ENCODE peak calls at places on chromosomes 12 and 14, in nine cellular contexts. One of them, this sample, is unnamed.
A peak's percentile ranks its signal among the peaks of the same experiment; 100 is the strongest.

GRCh38 chr12:18643673-18644072 is 94.1 kb downstream of the PLCZ1 start:
- DNase-seq in transverse colon: no peak
- DNase-seq in suprapubic skin: no peak
- DNase-seq in IMR-90: peak; percentile 86
- DNase-seq in kidney: no peak
- DNase-seq in vagina: no peak
- DNase-seq in uterus: peak; percentile 82
- DNase-seq in GM13976: no peak
- DNase-seq in stomach: no peak
- DNase-seq in this sample: no peak

GRCh38 chr12:12592930-12593329 is 18.7 kb upstream of the CREBL2 start:
- DNase-seq in transverse colon: no peak
- DNase-seq in suprapubic skin: no peak
- DNase-seq in IMR-90: peak; percentile 61
- DNase-seq in kidney: no peak
- DNase-seq in vagina: no peak
- DNase-seq in uterus: no peak
- DNase-seq in GM13976: no peak
- DNase-seq in stomach: no peak
- DNase-seq in this sample: no peak

GRCh38 chr12:39442895-39443703 is at the start of gene KIF21A:
- DNase-seq in transverse colon: peak; percentile 94
- DNase-seq in suprapubic skin: peak; percentile 90
- DNase-seq in IMR-90: peak; percentile 61
- DNase-seq in kidney: peak; percentile 96
- DNase-seq in vagina: peak; percentile 91
- DNase-seq in uterus: peak; percentile 86
- DNase-seq in GM13976: peak; percentile 90
- DNase-seq in stomach: peak; percentile 94
- DNase-seq in this sample: peak; percentile 87

GRCh38 chr14:50342211-50343080 is 30.3 kb downstream of the DMAC2L start:
- DNase-seq in transverse colon: peak; percentile 45
- DNase-seq in suprapubic skin: no peak
- DNase-seq in IMR-90: peak; percentile 71
- DNase-seq in kidney: peak; percentile 82
- DNase-seq in vagina: peak; percentile 90
- DNase-seq in uterus: peak; percentile 78
- DNase-seq in GM13976: peak; percentile 70
- DNase-seq in stomach: no peak
- DNase-seq in this sample: no peak

GRCh38 chr12:499837-500458 is 40.2 kb downstream of the B4GALNT3 start:
- DNase-seq in transverse colon: no peak
- DNase-seq in suprapubic skin: no peak
- DNase-seq in IMR-90: no peak
- DNase-seq in kidney: no peak
- DNase-seq in vagina: no peak
- DNase-seq in uterus: no peak
- DNase-seq in GM13976: no peak
- DNase-seq in stomach: peak; percentile 30
- DNase-seq in this sample: no peak

GRCh38 chr12:76075448-76075847 is 9.0 kb downstream of the NAP1L1 start:
- DNase-seq in transverse colon: no peak
- DNase-seq in suprapubic skin: no peak
- DNase-seq in IMR-90: no peak
- DNase-seq in kidney: no peak
- DNase-seq in vagina: no peak
- DNase-seq in uterus: no peak
- DNase-seq in GM13976: no peak
- DNase-seq in stomach: no peak
- DNase-seq in this sample: no peak

GRCh38 chr14:24840204-24840893 is 206.4 kb upstream of the GZMB start:
- DNase-seq in transverse colon: no peak
- DNase-seq in suprapubic skin: no peak
- DNase-seq in IMR-90: no peak
- DNase-seq in kidney: no peak
- DNase-seq in vagina: no peak
- DNase-seq in uterus: no peak
- DNase-seq in GM13976: no peak
- DNase-seq in stomach: no peak
- DNase-seq in this sample: no peak

GRCh38 chr12:6426882-6427671 is 17.7 kb upstream of the CD27 start:
- DNase-seq in transverse colon: peak; percentile 58
- DNase-seq in suprapubic skin: peak; percentile 48
- DNase-seq in IMR-90: no peak
- DNase-seq in kidney: peak; percentile 80
- DNase-seq in vagina: no peak
- DNase-seq in uterus: no peak
- DNase-seq in GM13976: peak; percentile 80
- DNase-seq in stomach: peak; percentile 34
- DNase-seq in this sample: no peak

GRCh38 chr14:64501326-64502171 is 2.1 kb downstream of the ZBTB25 start:
- DNase-seq in transverse colon: peak; percentile 68
- DNase-seq in suprapubic skin: peak; percentile 72
- DNase-seq in IMR-90: peak; percentile 38
- DNase-seq in kidney: peak; percentile 79
- DNase-seq in vagina: peak; percentile 93
- DNase-seq in uterus: peak; percentile 86
- DNase-seq in GM13976: no peak
- DNase-seq in stomach: peak; percentile 43
- DNase-seq in this sample: peak; percentile 56

GRCh38 chr12:41365653-41366131 is 177.6 kb downstream of the PDZRN4 start:
- DNase-seq in transverse colon: no peak
- DNase-seq in suprapubic skin: no peak
- DNase-seq in IMR-90: no peak
- DNase-seq in kidney: no peak
- DNase-seq in vagina: no peak
- DNase-seq in uterus: no peak
- DNase-seq in GM13976: no peak
- DNase-seq in stomach: no peak
- DNase-seq in this sample: no peak

GRCh38 chr12:104460041-104460757 is 3.5 kb downstream of the CHST11 start:
- DNase-seq in transverse colon: no peak
- DNase-seq in suprapubic skin: no peak
- DNase-seq in IMR-90: no peak
- DNase-seq in kidney: no peak
- DNase-seq in vagina: no peak
- DNase-seq in uterus: no peak
- DNase-seq in GM13976: no peak
- DNase-seq in stomach: no peak
- DNase-seq in this sample: no peak

GRCh38 chr12:104459556-104459909 is 2.8 kb downstream of the CHST11 start:
- DNase-seq in transverse colon: no peak
- DNase-seq in suprapubic skin: no peak
- DNase-seq in IMR-90: no peak
- DNase-seq in kidney: no peak
- DNase-seq in vagina: no peak
- DNase-seq in uterus: no peak
- DNase-seq in GM13976: no peak
- DNase-seq in stomach: no peak
- DNase-seq in this sample: no peak

GRCh38 chr12:104456950-104457745 is 400 bp downstream of the CHST11 start:
- DNase-seq in transverse colon: peak; percentile 66
- DNase-seq in suprapubic skin: peak; percentile 68
- DNase-seq in IMR-90: peak; percentile 61
- DNase-seq in kidney: peak; percentile 82
- DNase-seq in vagina: no peak
- DNase-seq in uterus: peak; percentile 85
- DNase-seq in GM13976: peak; percentile 75
- DNase-seq in stomach: peak; percentile 60
- DNase-seq in this sample: peak; percentile 60

GRCh38 chr12:104457746-104458644 is 1.2 kb downstream of the CHST11 start:
- DNase-seq in transverse colon: peak; percentile 31
- DNase-seq in suprapubic skin: no peak
- DNase-seq in IMR-90: no peak
- DNase-seq in kidney: peak; percentile 79
- DNase-seq in vagina: no peak
- DNase-seq in uterus: peak; percentile 27
- DNase-seq in GM13976: peak; percentile 78
- DNase-seq in stomach: peak; percentile 41
- DNase-seq in this sample: no peak

GRCh38 chr12:104458645-104459555 is 2.2 kb downstream of the CHST11 start:
- DNase-seq in transverse colon: peak; percentile 22
- DNase-seq in suprapubic skin: no peak
- DNase-seq in IMR-90: no peak
- DNase-seq in kidney: no peak
- DNase-seq in vagina: no peak
- DNase-seq in uterus: peak; percentile 24
- DNase-seq in GM13976: peak; percentile 42
- DNase-seq in stomach: no peak
- DNase-seq in this sample: no peak
- TF ChIP-seq CTCF in transverse colon: no peak
- TF ChIP-seq CTCF in suprapubic skin: no peak
- TF ChIP-seq CTCF in IMR-90: no peak
- TF ChIP-seq CTCF in kidney: no peak
- TF ChIP-seq CTCF in vagina: no peak
- TF ChIP-seq CTCF in uterus: no peak
- TF ChIP-seq CTCF in GM13976: no peak
- TF ChIP-seq CTCF in stomach: no peak
- TF ChIP-seq CTCF in this sample: no peak

DNA sequence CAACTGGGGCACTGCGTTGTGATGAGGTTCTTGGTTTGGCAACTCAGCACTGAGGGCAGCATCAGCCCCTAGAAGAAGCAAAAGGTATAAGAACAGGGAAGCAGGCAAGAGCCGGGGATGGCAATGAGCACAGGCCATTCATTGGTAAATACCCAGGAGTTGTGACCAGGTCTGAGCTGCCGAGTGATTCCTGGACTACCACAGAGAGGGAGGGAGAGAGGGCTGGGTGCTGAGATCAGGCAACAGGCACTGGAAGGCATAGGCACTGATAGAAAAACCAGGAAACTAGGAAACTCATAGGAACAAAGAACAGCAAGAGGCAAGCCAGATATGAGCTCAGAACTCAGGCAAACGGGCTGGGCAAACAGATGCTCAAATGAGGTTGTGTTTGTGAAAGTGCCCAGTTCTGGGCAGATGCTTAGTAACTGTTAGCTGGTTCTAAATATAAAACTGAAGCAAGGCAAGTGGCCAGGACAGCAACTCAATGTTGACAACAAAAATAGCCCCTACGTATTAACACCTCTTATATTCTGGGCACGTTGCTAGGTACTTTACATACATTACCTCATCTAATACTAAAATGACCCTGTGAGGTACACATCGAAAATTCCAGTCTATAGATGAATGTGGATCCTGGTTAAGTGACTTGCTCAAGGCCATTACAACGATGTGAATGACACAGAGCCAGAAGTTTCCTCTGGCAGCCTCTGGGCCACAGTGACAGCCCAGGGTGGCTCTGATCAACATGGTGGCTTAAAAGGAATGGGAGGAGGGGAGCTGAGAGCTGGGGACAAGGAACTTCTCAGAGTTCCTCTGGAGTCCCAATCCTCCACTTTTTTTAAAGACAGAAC is 121.1 kb downstream of the PRMT8 start:
- DNase-seq in transverse colon: no peak
- DNase-seq in suprapubic skin: no peak
- DNase-seq in IMR-90: no peak
- DNase-seq in kidney: no peak
- DNase-seq in vagina: no peak
- DNase-seq in uterus: no peak
- DNase-seq in GM13976: no peak
- DNase-seq in stomach: no peak
- DNase-seq in this sample: no peak
- TF ChIP-seq CTCF in transverse colon: no peak
- TF ChIP-seq CTCF in suprapubic skin: no peak
- TF ChIP-seq CTCF in IMR-90: no peak
- TF ChIP-seq CTCF in kidney: no peak
- TF ChIP-seq CTCF in vagina: no peak
- TF ChIP-seq CTCF in uterus: no peak
- TF ChIP-seq CTCF in GM13976: no peak
- TF ChIP-seq CTCF in stomach: no peak
- TF ChIP-seq CTCF in this sample: no peak

DNA sequence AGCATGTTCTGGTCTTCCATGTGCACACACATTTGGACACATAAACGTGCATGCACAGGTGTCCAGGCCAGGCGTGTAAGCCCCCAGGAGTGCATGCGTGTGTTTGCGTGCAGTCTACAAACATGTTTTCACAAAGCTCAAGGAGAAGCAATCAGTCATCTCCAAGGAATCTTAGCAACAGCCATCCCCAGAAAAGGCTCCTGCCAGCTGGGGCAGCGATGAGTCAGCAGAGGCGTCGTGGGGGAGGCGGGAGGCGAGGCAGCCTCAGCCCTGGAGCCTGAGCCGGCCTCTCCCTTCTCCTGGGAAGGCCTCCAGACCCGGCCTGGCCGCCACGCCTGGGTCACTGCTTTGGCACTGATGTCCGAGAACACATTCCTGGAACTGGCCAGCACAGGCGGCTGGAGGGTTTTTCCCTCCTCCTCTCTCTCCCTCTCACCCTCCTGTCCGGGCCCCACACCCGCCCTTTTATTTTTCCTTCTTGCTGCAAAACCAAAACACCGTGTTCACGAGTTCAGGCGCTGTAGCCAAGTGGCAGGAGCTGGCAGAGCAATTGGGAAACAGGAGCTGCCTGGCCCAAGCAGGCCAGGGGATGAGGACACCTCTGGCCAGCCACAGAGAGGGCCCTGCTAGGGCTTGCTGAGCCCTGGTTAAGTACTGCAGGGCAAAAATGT is 92.7 kb downstream of the LRRC74A start:
- DNase-seq in transverse colon: peak; percentile 89
- DNase-seq in suprapubic skin: peak; percentile 96
- DNase-seq in IMR-90: peak; percentile 99
- DNase-seq in kidney: peak; percentile 99
- DNase-seq in vagina: peak; percentile 99
- DNase-seq in uterus: peak; percentile 98
- DNase-seq in GM13976: no peak
- DNase-seq in stomach: peak; percentile 97
- DNase-seq in this sample: peak; percentile 95
- TF ChIP-seq CTCF in transverse colon: no peak
- TF ChIP-seq CTCF in suprapubic skin: no peak
- TF ChIP-seq CTCF in IMR-90: peak; percentile 13
- TF ChIP-seq CTCF in kidney: peak; percentile 11
- TF ChIP-seq CTCF in vagina: no peak
- TF ChIP-seq CTCF in uterus: no peak
- TF ChIP-seq CTCF in GM13976: no peak
- TF ChIP-seq CTCF in stomach: peak; percentile 20
- TF ChIP-seq CTCF in this sample: no peak

DNA sequence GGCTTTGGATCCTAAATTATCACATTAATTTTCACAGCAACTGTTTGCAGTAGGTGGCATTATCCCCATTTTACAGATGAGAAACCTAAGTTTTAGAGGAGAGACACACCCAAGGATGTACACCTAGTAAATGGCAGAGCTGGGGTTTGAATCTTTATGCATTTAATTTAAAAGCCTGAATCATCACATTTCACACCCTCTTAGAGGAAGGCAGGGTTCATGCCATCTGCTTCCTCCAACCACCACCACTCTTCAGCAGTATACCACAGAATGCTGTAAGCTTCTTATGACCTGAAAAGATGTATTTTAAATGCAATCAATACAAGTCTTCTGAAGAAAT is 90.3 kb downstream of the CRADD start:
- DNase-seq in transverse colon: no peak
- DNase-seq in suprapubic skin: no peak
- DNase-seq in IMR-90: no peak
- DNase-seq in kidney: no peak
- DNase-seq in vagina: no peak
- DNase-seq in uterus: no peak
- DNase-seq in GM13976: no peak
- DNase-seq in stomach: no peak
- DNase-seq in this sample: no peak
- TF ChIP-seq CTCF in transverse colon: no peak
- TF ChIP-seq CTCF in suprapubic skin: no peak
- TF ChIP-seq CTCF in IMR-90: no peak
- TF ChIP-seq CTCF in kidney: no peak
- TF ChIP-seq CTCF in vagina: no peak
- TF ChIP-seq CTCF in uterus: no peak
- TF ChIP-seq CTCF in GM13976: no peak
- TF ChIP-seq CTCF in stomach: no peak
- TF ChIP-seq CTCF in this sample: no peak